ENCODE peak calls at places on chromosomes 2 and 18, in seven cellular contexts. I is left ventricle myocardium inferior, V is right atrium auricular region, Z is lower lobe of right lung, F is prostate gland, L is uterus, O is psoas muscle. K is an unnamed sample. For H3K36me3, the result is how much of the 10 kb centered on the place peaks cover.

GRCh38 chr2:170396799-170397459 is 219.0 kb downstream of the MYO3B start:
- DNase-seq in Z (no peak), L (no peak), O (no peak), F (no peak), V (no peak), I (no peak), K (no peak)

GRCh38 chr2:224778474-224778877 is 62.3 kb upstream of the CCDC195 start:
- DNase-seq in F (peak), O (no peak), V (peak), L (peak), I (no peak), Z (no peak), K (peak)

GRCh38 chr2:222239945-222240675 is 58.7 kb downstream of the PAX3 start:
- DNase-seq in O (no peak), L (no peak), Z (no peak), I (peak), F (no peak), V (no peak), K (no peak)

GRCh38 chr2:235546436-235546835 is 52.6 kb downstream of the AGAP1 start:
- DNase-seq in F (no peak), V (no peak), I (no peak), L (no peak), O (no peak), Z (no peak), K (no peak)

GRCh38 chr2:225120175-225120574 is 77.9 kb upstream of the DOCK10 start:
- DNase-seq in L (no peak), V (no peak), F (no peak), I (no peak), O (no peak), Z (no peak), K (no peak)

GRCh38 chr2:240968731-240969624 is 29.4 kb upstream of the SNED1 start:
- DNase-seq in L (peak), V (no peak), F (no peak), O (peak), Z (peak), I (peak), K (no peak)

GRCh38 chr2:133816037-133816436 is 247.8 kb upstream of the NCKAP5 start:
- DNase-seq in O (no peak), V (no peak), Z (no peak), I (no peak), F (no peak), L (no peak), K (no peak)

GRCh38 chr2:10170256-10170655 is 47.7 kb downstream of the RRM2 start:
- DNase-seq in O (no peak), F (no peak), I (no peak), L (peak), V (no peak), Z (no peak), K (no peak)

GRCh38 chr2:24334245-24334633 is 26.1 kb downstream of the ITSN2 start:
- DNase-seq in I (no peak), V (no peak), L (no peak), Z (no peak), F (peak), O (no peak), K (peak)

GRCh38 chr2:106037262-106037661 is 156.8 kb downstream of the UXS1 start:
- DNase-seq in F (no peak), I (no peak), O (no peak), L (no peak), V (no peak), Z (no peak), K (no peak)

GRCh38 chr18:59067873-59068272 is 71.8 kb upstream of the SEC11C start:
- DNase-seq in I (no peak), O (no peak), Z (no peak), F (no peak), V (no peak), L (no peak), K (no peak)

GRCh38 chr2:53173126-53173525 is 594.5 kb upstream of the CHAC2 start:
- DNase-seq in Z (no peak), O (no peak), V (no peak), I (no peak), F (no peak), L (no peak), K (no peak)

GRCh38 chr18:33581816-33582215 is 3.8 kb downstream of the ASXL3 start:
- DNase-seq in O (no peak), Z (no peak), F (no peak), I (no peak), L (no peak), V (no peak), K (no peak)

GRCh38 chr2:160989778-160990177 is 170.4 kb upstream of the TANK start:
- DNase-seq in V (no peak), I (no peak), F (no peak), L (no peak), Z (no peak), O (no peak), K (no peak)

GRCh38 chr2:149115781-149116180 is 77.3 kb downstream of the LYPD6B start:
- DNase-seq in O (no peak), F (no peak), I (no peak), L (no peak), Z (no peak), V (no peak), K (no peak)

GRCh38 chr18:58727776-58728500 is 56.7 kb downstream of the MALT1 start:
- DNase-seq in I (peak), V (no peak), O (no peak), Z (no peak), F (no peak), L (no peak), K (no peak)

GRCh38 chr2:96092580-96092877 is 23.8 kb downstream of the ADRA2B start:
- DNase-seq in F (no peak), Z (peak), L (peak), O (no peak), I (no peak), V (no peak), K (no peak)

GRCh38 chr18:11785444-11786055 is 65.7 kb upstream of the CHMP1B start:
- DNase-seq in L (no peak), I (no peak), Z (no peak), V (no peak), O (no peak), F (no peak), K (no peak)

GRCh38 chr18:45106331-45106774 is 425.7 kb downstream of the SETBP1 start:
- DNase-seq in F (no peak), I (no peak), L (no peak), Z (no peak), V (no peak), O (no peak), K (peak)

GRCh38 chr2:240926516-240927389 is 20.6 kb downstream of the CROCC2 start:
- DNase-seq in I (peak), L (peak), F (no peak), O (peak), Z (peak), V (peak), K (no peak)

GRCh38 chr2:144455979-144456378 is 63.9 kb downstream of the ZEB2 start:
- DNase-seq in F (no peak), O (no peak), I (no peak), L (no peak), V (no peak), Z (no peak), K (no peak)

GRCh38 chr18:36757081-36757480 is 71.7 kb downstream of the TPGS2 start:
- DNase-seq in O (no peak), V (no peak), Z (no peak), F (peak), I (no peak), L (no peak), K (no peak)

GRCh38 chr2:233342301-233342700 is 12.0 kb upstream of the DGKD start:
- DNase-seq in V (no peak), L (no peak), O (no peak), Z (no peak), I (no peak), F (no peak), K (no peak)

GRCh38 chr2:178865999-178866398 is 58.8 kb upstream of the TTN start:
- DNase-seq in V (no peak), I (no peak), Z (no peak), O (no peak), L (no peak), F (no peak), K (no peak)

GRCh38 chr2:20568501-20569463 is 82.1 kb downstream of the HS1BP3 start:
- DNase-seq in I (no peak), Z (no peak), V (no peak), L (peak), F (peak), O (no peak), K (no peak)

GRCh38 chr18:48238636-48239035 is 170.5 kb downstream of the ZBTB7C start:
- DNase-seq in L (no peak), Z (no peak), O (no peak), I (no peak), F (no peak), V (no peak), K (no peak)

GRCh38 chr2:68318686-68319396 is 908 bp downstream of the CNRIP1 start:
- DNase-seq in Z (peak), O (no peak), L (peak), F (no peak), I (peak), V (no peak), K (no peak)

GRCh38 chr2:26184555-26185303 is 11.8 kb downstream of the GAREM2 start:
- DNase-seq in F (peak), V (peak), I (peak), Z (peak), O (peak), L (peak), K (no peak)

GRCh38 chr2:68250652-68251186 is 1.6 kb downstream of the PPP3R1 start:
- DNase-seq in O (no peak), Z (no peak), F (no peak), L (no peak), V (no peak), I (no peak), K (no peak)

DNA sequence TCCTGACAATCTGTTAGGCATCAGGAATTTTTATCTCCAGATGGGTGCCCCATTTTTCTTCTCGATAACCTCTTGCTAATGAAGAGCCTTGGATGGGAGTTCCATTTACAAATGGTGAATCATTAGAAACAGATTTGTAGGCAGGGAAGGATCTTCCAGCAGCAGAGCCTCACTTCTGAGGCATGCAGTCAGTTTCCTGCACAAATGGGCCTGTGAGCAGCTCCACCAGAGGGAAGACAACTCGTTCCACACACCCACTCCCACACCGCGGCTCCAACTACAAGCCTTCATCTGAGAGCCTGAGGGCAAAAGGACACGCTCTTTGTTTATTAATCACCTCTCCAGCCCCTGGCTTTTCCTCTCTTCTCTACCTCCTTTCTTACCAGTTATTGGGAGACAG is 108.5 kb downstream of the CTAGE1 start:
- DNase-seq in O (no peak), Z (no peak), F (no peak), L (peak), V (no peak), I (no peak), K (peak)
- H3K4me3 ChIP-seq in O (no peak), Z (no peak), F (no peak), L (no peak), V (no peak), I (no peak), K (no peak)

GRCh38 chr2:230874456-230874855 is 9.7 kb downstream of the ITM2C start:
- DNase-seq in I (no peak), V (no peak), F (no peak), O (no peak), L (no peak), Z (no peak), K (no peak)
- H3K36me3 ChIP-seq in I (under half), V (under half), F (under half), O (under half), L (under half), Z (under half), K (under half)

GRCh38 chr2:191869178-191869577 is 22.3 kb upstream of the CAVIN2 start:
- DNase-seq in Z (no peak), L (no peak), O (no peak), V (no peak), I (no peak), F (no peak), K (no peak)
- TF ChIP-seq CTCF in Z (peak), L (no peak), O (no peak), V (peak), I (peak), F (peak), K (peak)

DNA sequence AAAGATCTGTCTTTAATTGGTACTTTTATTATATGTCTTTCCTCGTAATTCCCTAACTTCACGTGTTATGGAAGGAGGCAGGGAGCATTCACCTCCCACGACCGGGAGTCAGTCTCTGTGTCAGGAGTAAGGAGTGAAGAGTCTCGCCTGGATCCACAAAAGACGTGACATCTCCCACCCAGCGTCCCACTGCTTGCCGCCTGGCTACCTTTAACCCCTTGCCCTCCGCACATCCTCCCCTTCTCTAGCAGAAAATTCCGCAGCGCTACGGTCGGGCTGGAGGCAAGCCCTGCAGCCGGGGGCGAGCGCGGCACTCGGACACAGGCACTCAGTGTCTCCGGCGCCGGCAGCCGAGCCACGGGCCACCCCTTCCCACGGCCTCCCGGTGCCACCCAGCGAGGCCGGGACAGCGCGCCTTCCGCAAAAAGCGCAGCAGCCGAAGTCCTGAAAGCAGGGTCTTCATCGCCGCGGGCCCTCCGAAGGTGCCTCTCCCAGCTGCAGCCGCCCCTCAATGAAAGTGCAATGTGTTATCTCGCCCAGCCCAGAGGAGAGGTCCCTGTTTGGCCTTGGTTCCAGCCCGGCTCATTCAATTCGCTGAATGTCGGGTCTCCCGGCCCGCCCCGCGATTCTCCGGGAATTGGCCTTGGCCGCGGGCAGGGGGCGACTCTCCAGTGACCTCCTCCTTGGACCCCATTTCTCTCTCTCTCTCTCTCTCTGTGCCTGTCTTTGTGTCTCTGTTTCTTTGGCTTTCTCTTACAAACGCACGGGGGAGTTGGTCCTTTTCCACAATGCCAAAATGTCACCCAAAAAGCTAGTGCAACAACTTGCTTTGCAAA is 1.2 kb downstream of the DLGAP1 start:
- DNase-seq in V (no peak), Z (peak), O (peak), F (no peak), L (no peak), I (no peak), K (no peak)
- H3K4me3 ChIP-seq in V (no peak), Z (peak), O (peak), F (peak), L (peak), I (peak), K (no peak)

GRCh38 chr2:37284386-37284785 is 40.2 kb downstream of the PRKD3 start:
- DNase-seq in Z (no peak), I (no peak), L (no peak), F (no peak), V (no peak), O (no peak), K (no peak)
- H3K36me3 ChIP-seq in Z (half or more), I (half or more), L (under half), F (under half), V (under half), O (under half), K (under half)

GRCh38 chr2:187143537-187143936 is 294.6 kb upstream of the ZSWIM2 start:
- DNase-seq in V (no peak), I (no peak), F (no peak), L (no peak), O (no peak), Z (no peak), K (no peak)

GRCh38 chr2:187136646-187137045 is 287.7 kb upstream of the ZSWIM2 start:
- DNase-seq in F (no peak), L (peak), O (no peak), V (no peak), Z (no peak), I (no peak), K (no peak)

GRCh38 chr2:187139469-187139868 is 290.5 kb upstream of the ZSWIM2 start:
- DNase-seq in V (no peak), L (no peak), F (no peak), Z (no peak), O (no peak), I (peak), K (no peak)

DNA sequence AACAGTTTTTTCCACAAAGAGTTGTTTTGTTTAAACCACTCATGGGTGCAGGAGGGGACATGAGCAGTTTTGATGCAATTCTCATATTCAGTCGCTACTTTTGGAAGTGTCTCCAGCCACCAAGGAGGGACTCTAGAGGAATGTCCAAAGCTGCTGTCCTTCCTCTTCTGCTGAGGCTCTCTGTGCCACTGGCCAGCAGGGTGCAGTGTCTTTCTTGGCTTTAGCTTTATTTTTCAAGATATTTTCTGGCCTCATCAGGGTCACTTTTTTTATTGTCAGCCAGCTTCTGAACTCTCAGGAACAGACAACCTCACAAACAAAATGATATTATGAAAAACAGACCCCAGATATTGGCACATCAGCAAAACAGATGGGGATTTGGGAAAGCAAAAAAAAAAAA is 289.3 kb upstream of the ZSWIM2 start:
- DNase-seq in I (peak), Z (peak), V (peak), O (peak), L (no peak), F (no peak), K (no peak)
- TF ChIP-seq CTCF in I (peak), Z (peak), V (no peak), O (no peak), L (peak), F (no peak), K (peak)

GRCh38 chr2:88350262-88350640 is 102.2 kb downstream of the FOXI3 start:
- DNase-seq in O (no peak), I (no peak), F (no peak), L (no peak), Z (no peak), V (no peak), K (no peak)
- H3K4me3 ChIP-seq in O (no peak), I (peak), F (peak), L (no peak), Z (peak), V (no peak), K (no peak)